ENCODE peak calls at places on chromosomes 13 and 19, in nine cellular contexts. One of them, this sample, is unnamed.

GRCh38 chr19:45202637-45203036 is 24.1 kb downstream of the BLOC1S3 start:
- DNase-seq in spleen: no peak
- DNase-seq in left lung: no peak
- DNase-seq in transverse colon: no peak
- DNase-seq in neural progenitor cell: no peak
- DNase-seq in K562: no peak
- DNase-seq in suprapubic skin: no peak
- DNase-seq in CD4-positive, CD25-positive, alpha-beta regulatory T cell: no peak
- DNase-seq in A673: no peak
- DNase-seq in this sample: peak; percentile 8

GRCh38 chr19:34686455-34686854 is 9.0 kb downstream of the ZNF302 start:
- DNase-seq in spleen: no peak
- DNase-seq in left lung: no peak
- DNase-seq in transverse colon: no peak
- DNase-seq in neural progenitor cell: no peak
- DNase-seq in K562: no peak
- DNase-seq in suprapubic skin: no peak
- DNase-seq in CD4-positive, CD25-positive, alpha-beta regulatory T cell: no peak
- DNase-seq in A673: no peak
- DNase-seq in this sample: no peak

GRCh38 chr19:36151144-36152051 is 849 bp downstream of the COX7A1 start:
- DNase-seq in spleen: peak; percentile 81
- DNase-seq in left lung: peak; percentile 55
- DNase-seq in transverse colon: no peak
- DNase-seq in neural progenitor cell: no peak
- DNase-seq in K562: no peak
- DNase-seq in suprapubic skin: peak; percentile 85
- DNase-seq in CD4-positive, CD25-positive, alpha-beta regulatory T cell: no peak
- DNase-seq in A673: no peak
- DNase-seq in this sample: peak; percentile 24

GRCh38 chr13:60584976-60585375 is 188.0 kb downstream of the TDRD3 start:
- DNase-seq in spleen: no peak
- DNase-seq in left lung: no peak
- DNase-seq in transverse colon: no peak
- DNase-seq in neural progenitor cell: peak; percentile 73
- DNase-seq in K562: no peak
- DNase-seq in suprapubic skin: no peak
- DNase-seq in CD4-positive, CD25-positive, alpha-beta regulatory T cell: no peak
- DNase-seq in A673: no peak
- DNase-seq in this sample: no peak

GRCh38 chr19:4557971-4558941 is 1.2 kb downstream of the SEMA6B start:
- DNase-seq in spleen: peak; percentile 85
- DNase-seq in left lung: peak; percentile 90
- DNase-seq in transverse colon: peak; percentile 35
- DNase-seq in neural progenitor cell: peak; percentile 67
- DNase-seq in K562: peak; percentile 52
- DNase-seq in suprapubic skin: no peak
- DNase-seq in CD4-positive, CD25-positive, alpha-beta regulatory T cell: peak; percentile 24
- DNase-seq in A673: peak; percentile 39
- DNase-seq in this sample: no peak

GRCh38 chr13:47327856-47328255 is 431.0 kb upstream of the HTR2A start:
- DNase-seq in spleen: no peak
- DNase-seq in left lung: no peak
- DNase-seq in transverse colon: no peak
- DNase-seq in neural progenitor cell: no peak
- DNase-seq in K562: no peak
- DNase-seq in suprapubic skin: no peak
- DNase-seq in CD4-positive, CD25-positive, alpha-beta regulatory T cell: no peak
- DNase-seq in A673: no peak
- DNase-seq in this sample: peak; percentile 11

GRCh38 chr19:5718579-5719273 is 1.2 kb downstream of the LONP1 start:
- DNase-seq in spleen: no peak
- DNase-seq in left lung: no peak
- DNase-seq in transverse colon: no peak
- DNase-seq in neural progenitor cell: no peak
- DNase-seq in K562: peak; percentile 40
- DNase-seq in suprapubic skin: no peak
- DNase-seq in CD4-positive, CD25-positive, alpha-beta regulatory T cell: peak; percentile 62
- DNase-seq in A673: peak; percentile 71
- DNase-seq in this sample: peak; percentile 94

GRCh38 chr13:85093808-85094207 is 705.4 kb downstream of the SLITRK6 start:
- DNase-seq in spleen: no peak
- DNase-seq in left lung: no peak
- DNase-seq in transverse colon: no peak
- DNase-seq in neural progenitor cell: no peak
- DNase-seq in K562: no peak
- DNase-seq in suprapubic skin: no peak
- DNase-seq in CD4-positive, CD25-positive, alpha-beta regulatory T cell: no peak
- DNase-seq in A673: no peak
- DNase-seq in this sample: no peak

GRCh38 chr19:48367855-48368254 is 3.7 kb downstream of the SYNGR4 start:
- DNase-seq in spleen: no peak
- DNase-seq in left lung: no peak
- DNase-seq in transverse colon: no peak
- DNase-seq in neural progenitor cell: no peak
- DNase-seq in K562: no peak
- DNase-seq in suprapubic skin: no peak
- DNase-seq in CD4-positive, CD25-positive, alpha-beta regulatory T cell: no peak
- DNase-seq in A673: no peak
- DNase-seq in this sample: no peak

GRCh38 chr19:37718357-37718756 is 1.2 kb downstream of the ZNF607 start:
- DNase-seq in spleen: no peak
- DNase-seq in left lung: no peak
- DNase-seq in transverse colon: no peak
- DNase-seq in neural progenitor cell: peak; percentile 29
- DNase-seq in K562: no peak
- DNase-seq in suprapubic skin: no peak
- DNase-seq in CD4-positive, CD25-positive, alpha-beta regulatory T cell: no peak
- DNase-seq in A673: no peak
- DNase-seq in this sample: no peak
- H3K4me3 ChIP-seq in spleen: peak overlapping the region; percentile 97
- H3K4me3 ChIP-seq in left lung: peak overlapping the region; percentile 85
- H3K4me3 ChIP-seq in transverse colon: no peak overlapping the region
- H3K4me3 ChIP-seq in neural progenitor cell: peak overlapping the region; percentile 92
- H3K4me3 ChIP-seq in K562: peak overlapping the region; percentile 91
- H3K4me3 ChIP-seq in suprapubic skin: peak overlapping the region; percentile 73
- H3K4me3 ChIP-seq in CD4-positive, CD25-positive, alpha-beta regulatory T cell: peak overlapping the region; percentile 59
- H3K4me3 ChIP-seq in A673: peak overlapping the region; percentile 74
- H3K4me3 ChIP-seq in this sample: peak overlapping the region; percentile 97

GRCh38 chr19:44050740-44051653 is 839 bp upstream of the ZNF223 start:
- DNase-seq in spleen: no peak
- DNase-seq in left lung: no peak
- DNase-seq in transverse colon: peak; percentile 50
- DNase-seq in neural progenitor cell: no peak
- DNase-seq in K562: no peak
- DNase-seq in suprapubic skin: no peak
- DNase-seq in CD4-positive, CD25-positive, alpha-beta regulatory T cell: peak; percentile 26
- DNase-seq in A673: peak; percentile 1
- DNase-seq in this sample: no peak

GRCh38 chr19:44055870-44056269 is 4.0 kb downstream of the ZNF223 start:
- DNase-seq in spleen: no peak
- DNase-seq in left lung: no peak
- DNase-seq in transverse colon: no peak
- DNase-seq in neural progenitor cell: no peak
- DNase-seq in K562: no peak
- DNase-seq in suprapubic skin: no peak
- DNase-seq in CD4-positive, CD25-positive, alpha-beta regulatory T cell: no peak
- DNase-seq in A673: no peak
- DNase-seq in this sample: no peak

DNA sequence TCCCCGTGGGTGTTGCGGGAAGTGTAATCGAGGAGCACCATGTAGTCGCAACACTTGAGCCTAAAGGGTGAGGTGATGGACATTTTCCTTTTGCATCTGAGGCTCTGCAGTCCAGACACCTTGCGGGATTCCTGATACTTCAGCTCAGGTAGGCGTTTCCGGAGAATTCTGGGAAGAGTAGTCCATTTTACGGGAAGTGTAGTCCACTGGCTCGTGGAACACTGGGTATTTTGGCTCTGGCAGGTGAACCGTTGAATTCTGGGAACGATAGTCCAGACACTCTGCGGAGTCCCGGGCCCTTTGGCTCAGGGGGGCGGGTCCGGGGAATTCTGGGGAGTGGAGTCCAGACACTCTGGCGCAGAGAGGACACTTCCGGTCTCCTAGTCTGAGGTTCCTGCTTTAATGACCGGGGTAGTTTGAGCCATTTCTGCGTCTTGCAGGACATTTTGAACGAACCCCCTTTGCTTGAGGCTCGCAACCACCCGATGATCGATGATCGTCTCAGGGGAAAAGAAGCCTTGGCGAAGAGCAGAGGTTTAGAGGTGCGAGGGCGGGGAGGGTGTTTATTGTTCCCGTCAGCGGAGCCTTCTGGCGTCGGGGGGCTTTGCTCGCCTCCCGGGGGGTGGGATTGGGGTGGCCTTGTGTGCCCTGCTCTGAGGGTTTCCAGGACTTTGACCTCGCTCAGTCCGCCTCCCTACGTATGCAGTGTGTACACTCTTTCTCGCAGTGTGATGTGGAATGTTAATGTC is at the start of gene ZNF223:
- DNase-seq in spleen: peak; percentile 94
- DNase-seq in left lung: peak; percentile 95
- DNase-seq in transverse colon: peak; percentile 95
- DNase-seq in neural progenitor cell: peak; percentile 94
- DNase-seq in K562: peak; percentile 78
- DNase-seq in suprapubic skin: peak; percentile 96
- DNase-seq in CD4-positive, CD25-positive, alpha-beta regulatory T cell: peak; percentile 66
- DNase-seq in A673: peak; percentile 97
- DNase-seq in this sample: peak; percentile 91
- H3K4me3 ChIP-seq in spleen: peak within 1 kb of the TSS; percentile 82
- H3K4me3 ChIP-seq in left lung: peak within 1 kb of the TSS; percentile 65
- H3K4me3 ChIP-seq in transverse colon: peak within 1 kb of the TSS; percentile 74
- H3K4me3 ChIP-seq in neural progenitor cell: peak within 1 kb of the TSS; percentile 84
- H3K4me3 ChIP-seq in K562: peak within 1 kb of the TSS; percentile 38
- H3K4me3 ChIP-seq in suprapubic skin: peak within 1 kb of the TSS; percentile 73
- H3K4me3 ChIP-seq in CD4-positive, CD25-positive, alpha-beta regulatory T cell: peak within 1 kb of the TSS; percentile 90
- H3K4me3 ChIP-seq in A673: peak within 1 kb of the TSS; percentile 58
- H3K4me3 ChIP-seq in this sample: peak within 1 kb of the TSS; percentile 95

GRCh38 chr19:510606-511100 is 3.4 kb downstream of the TPGS1 start:
- DNase-seq in spleen: peak; percentile 97
- DNase-seq in left lung: peak; percentile 91
- DNase-seq in transverse colon: peak; percentile 87
- DNase-seq in neural progenitor cell: peak; percentile 94
- DNase-seq in K562: peak; percentile 71
- DNase-seq in suprapubic skin: no peak
- DNase-seq in CD4-positive, CD25-positive, alpha-beta regulatory T cell: peak; percentile 95
- DNase-seq in A673: peak; percentile 96
- DNase-seq in this sample: peak; percentile 87

GRCh38 chr19:513368-514165 is 6.3 kb downstream of the TPGS1 start:
- DNase-seq in spleen: no peak
- DNase-seq in left lung: no peak
- DNase-seq in transverse colon: no peak
- DNase-seq in neural progenitor cell: no peak
- DNase-seq in K562: no peak
- DNase-seq in suprapubic skin: no peak
- DNase-seq in CD4-positive, CD25-positive, alpha-beta regulatory T cell: no peak
- DNase-seq in A673: no peak
- DNase-seq in this sample: no peak

GRCh38 chr19:512548-513365 is 5.5 kb downstream of the TPGS1 start:
- DNase-seq in spleen: peak; percentile 81
- DNase-seq in left lung: no peak
- DNase-seq in transverse colon: no peak
- DNase-seq in neural progenitor cell: no peak
- DNase-seq in K562: peak; percentile 42
- DNase-seq in suprapubic skin: no peak
- DNase-seq in CD4-positive, CD25-positive, alpha-beta regulatory T cell: no peak
- DNase-seq in A673: no peak
- DNase-seq in this sample: no peak

GRCh38 chr19:508204-509150 is 1.2 kb downstream of the TPGS1 start:
- DNase-seq in spleen: peak; percentile 87
- DNase-seq in left lung: no peak
- DNase-seq in transverse colon: no peak
- DNase-seq in neural progenitor cell: no peak
- DNase-seq in K562: no peak
- DNase-seq in suprapubic skin: no peak
- DNase-seq in CD4-positive, CD25-positive, alpha-beta regulatory T cell: no peak
- DNase-seq in A673: no peak
- DNase-seq in this sample: no peak

GRCh38 chr19:511101-511841 is 4.0 kb downstream of the TPGS1 start:
- DNase-seq in spleen: peak; percentile 92
- DNase-seq in left lung: no peak
- DNase-seq in transverse colon: peak; percentile 82
- DNase-seq in neural progenitor cell: peak; percentile 75
- DNase-seq in K562: peak; percentile 15
- DNase-seq in suprapubic skin: no peak
- DNase-seq in CD4-positive, CD25-positive, alpha-beta regulatory T cell: peak; percentile 94
- DNase-seq in A673: peak; percentile 84
- DNase-seq in this sample: no peak
- H3K4me3 ChIP-seq in spleen: peak overlapping the region; percentile 28
- H3K4me3 ChIP-seq in left lung: peak overlapping the region; percentile 20
- H3K4me3 ChIP-seq in transverse colon: no peak overlapping the region
- H3K4me3 ChIP-seq in neural progenitor cell: peak overlapping the region; percentile 25
- H3K4me3 ChIP-seq in K562: no peak overlapping the region
- H3K4me3 ChIP-seq in suprapubic skin: peak overlapping the region; percentile 33
- H3K4me3 ChIP-seq in CD4-positive, CD25-positive, alpha-beta regulatory T cell: peak overlapping the region; percentile 70
- H3K4me3 ChIP-seq in A673: peak overlapping the region; percentile 29
- H3K4me3 ChIP-seq in this sample: no peak overlapping the region

GRCh38 chr19:38006361-38007045 is 99.5 kb downstream of the SIPA1L3 start:
- DNase-seq in spleen: no peak
- DNase-seq in left lung: no peak
- DNase-seq in transverse colon: no peak
- DNase-seq in neural progenitor cell: no peak
- DNase-seq in K562: no peak
- DNase-seq in suprapubic skin: no peak
- DNase-seq in CD4-positive, CD25-positive, alpha-beta regulatory T cell: no peak
- DNase-seq in A673: no peak
- DNase-seq in this sample: no peak

GRCh38 chr19:38003427-38004099 is 96.6 kb downstream of the SIPA1L3 start:
- DNase-seq in spleen: peak; percentile 81
- DNase-seq in left lung: no peak
- DNase-seq in transverse colon: peak; percentile 54
- DNase-seq in neural progenitor cell: peak; percentile 85
- DNase-seq in K562: no peak
- DNase-seq in suprapubic skin: peak; percentile 83
- DNase-seq in CD4-positive, CD25-positive, alpha-beta regulatory T cell: peak; percentile 11
- DNase-seq in A673: peak; percentile 89
- DNase-seq in this sample: peak; percentile 91

GRCh38 chr19:38005224-38005614 is 98.2 kb downstream of the SIPA1L3 start:
- DNase-seq in spleen: no peak
- DNase-seq in left lung: no peak
- DNase-seq in transverse colon: no peak
- DNase-seq in neural progenitor cell: peak; percentile 24
- DNase-seq in K562: no peak
- DNase-seq in suprapubic skin: no peak
- DNase-seq in CD4-positive, CD25-positive, alpha-beta regulatory T cell: no peak
- DNase-seq in A673: no peak
- DNase-seq in this sample: no peak

GRCh38 chr19:38004505-38005223 is 97.7 kb downstream of the SIPA1L3 start:
- DNase-seq in spleen: no peak
- DNase-seq in left lung: no peak
- DNase-seq in transverse colon: peak; percentile 67
- DNase-seq in neural progenitor cell: peak; percentile 92
- DNase-seq in K562: peak; percentile 80
- DNase-seq in suprapubic skin: peak; percentile 91
- DNase-seq in CD4-positive, CD25-positive, alpha-beta regulatory T cell: peak; percentile 7
- DNase-seq in A673: peak; percentile 94
- DNase-seq in this sample: peak; percentile 96

DNA sequence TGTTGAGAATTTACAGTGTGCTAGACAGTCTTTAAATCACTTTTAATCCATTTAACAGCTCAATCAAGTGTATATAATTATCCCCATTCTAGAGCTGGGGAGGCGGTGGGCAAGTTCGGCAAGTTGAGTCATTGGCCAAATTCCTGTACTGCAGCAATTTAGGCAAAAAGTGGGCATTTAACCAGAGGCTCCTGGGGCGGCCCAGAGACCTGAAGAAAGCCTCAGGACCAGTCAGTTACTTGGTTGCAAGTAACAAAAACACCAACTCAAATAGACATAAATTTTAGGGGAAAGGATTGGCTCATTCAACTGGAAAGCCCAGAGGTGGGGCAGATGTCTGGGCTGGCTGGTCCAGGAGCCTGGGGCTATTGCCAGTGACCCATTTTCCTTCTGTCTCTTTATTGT is 97.1 kb downstream of the SIPA1L3 start:
- DNase-seq in spleen: no peak
- DNase-seq in left lung: no peak
- DNase-seq in transverse colon: no peak
- DNase-seq in neural progenitor cell: no peak
- DNase-seq in K562: no peak
- DNase-seq in suprapubic skin: no peak
- DNase-seq in CD4-positive, CD25-positive, alpha-beta regulatory T cell: no peak
- DNase-seq in A673: no peak
- DNase-seq in this sample: no peak
- H3K4me3 ChIP-seq in spleen: peak overlapping the region; percentile 32
- H3K4me3 ChIP-seq in left lung: peak overlapping the region; percentile 36
- H3K4me3 ChIP-seq in transverse colon: no peak overlapping the region
- H3K4me3 ChIP-seq in neural progenitor cell: peak overlapping the region; percentile 47
- H3K4me3 ChIP-seq in K562: no peak overlapping the region
- H3K4me3 ChIP-seq in suprapubic skin: peak overlapping the region; percentile 45
- H3K4me3 ChIP-seq in CD4-positive, CD25-positive, alpha-beta regulatory T cell: no peak overlapping the region
- H3K4me3 ChIP-seq in A673: peak overlapping the region; percentile 43
- H3K4me3 ChIP-seq in this sample: peak overlapping the region; percentile 52

This sample was measured in fibroblast of villous mesenchyme.